ENCODE peak calls at places on chromosomes 3 and 15, in ten cellular contexts. One of them, this sample, is unnamed.

GRCh38 chr15:66483131-66483566 is 14.4 kb downstream of the SNAPC5 start:
- DNase-seq in activated T-helper 1 cell treated with Interleukin-2 at 50 U/mL for 16 hours: no peak
- DNase-seq in nephron progenitor cell: no peak
- DNase-seq in tibial nerve: no peak
- DNase-seq in activated naive CD8-positive, alpha-beta T cell treated with anti-CD3 and anti-CD28 coated beads, Interleukin-2, amount 50 U/mL, for 24 hours: no peak
- DNase-seq in left colon: no peak
- DNase-seq in mucosa of gallbladder: peak; percentile 76
- DNase-seq in HTR-8/SVneo: no peak
- DNase-seq in PC-3: peak; percentile 82
- DNase-seq in NCI-H2081: peak; percentile 78
- DNase-seq in this sample: peak; percentile 17

GRCh38 chr3:64270143-64270542 is 44.9 kb upstream of the PRICKLE2 start:
- DNase-seq in PC-3: no peak
- DNase-seq in tibial nerve: no peak
- DNase-seq in left colon: no peak
- DNase-seq in mucosa of gallbladder: no peak
- DNase-seq in activated naive CD8-positive, alpha-beta T cell treated with anti-CD3 and anti-CD28 coated beads, Interleukin-2, amount 50 U/mL, for 24 hours: no peak
- DNase-seq in NCI-H2081: no peak
- DNase-seq in activated T-helper 1 cell treated with Interleukin-2 at 50 U/mL for 16 hours: no peak
- DNase-seq in HTR-8/SVneo: no peak
- DNase-seq in nephron progenitor cell: no peak
- DNase-seq in this sample: no peak

GRCh38 chr3:196135693-196136639 is 54.1 kb upstream of the TFRC start:
- DNase-seq in activated T-helper 1 cell treated with Interleukin-2 at 50 U/mL for 16 hours: no peak
- DNase-seq in nephron progenitor cell: no peak
- DNase-seq in HTR-8/SVneo: peak; percentile 74
- DNase-seq in left colon: no peak
- DNase-seq in PC-3: peak; percentile 49
- DNase-seq in mucosa of gallbladder: no peak
- DNase-seq in activated naive CD8-positive, alpha-beta T cell treated with anti-CD3 and anti-CD28 coated beads, Interleukin-2, amount 50 U/mL, for 24 hours: no peak
- DNase-seq in tibial nerve: no peak
- DNase-seq in NCI-H2081: no peak
- DNase-seq in this sample: peak; percentile 72

GRCh38 chr15:58115692-58116091 is 22.5 kb upstream of the AQP9 start:
- DNase-seq in mucosa of gallbladder: no peak
- DNase-seq in activated naive CD8-positive, alpha-beta T cell treated with anti-CD3 and anti-CD28 coated beads, Interleukin-2, amount 50 U/mL, for 24 hours: no peak
- DNase-seq in NCI-H2081: no peak
- DNase-seq in tibial nerve: no peak
- DNase-seq in nephron progenitor cell: no peak
- DNase-seq in activated T-helper 1 cell treated with Interleukin-2 at 50 U/mL for 16 hours: no peak
- DNase-seq in HTR-8/SVneo: peak; percentile 9
- DNase-seq in left colon: no peak
- DNase-seq in PC-3: peak; percentile 43
- DNase-seq in this sample: no peak

GRCh38 chr3:123642957-123643330 is 58.1 kb upstream of the HACD2 start:
- DNase-seq in NCI-H2081: no peak
- DNase-seq in activated T-helper 1 cell treated with Interleukin-2 at 50 U/mL for 16 hours: no peak
- DNase-seq in left colon: no peak
- DNase-seq in nephron progenitor cell: no peak
- DNase-seq in activated naive CD8-positive, alpha-beta T cell treated with anti-CD3 and anti-CD28 coated beads, Interleukin-2, amount 50 U/mL, for 24 hours: no peak
- DNase-seq in HTR-8/SVneo: no peak
- DNase-seq in PC-3: no peak
- DNase-seq in tibial nerve: no peak
- DNase-seq in mucosa of gallbladder: no peak
- DNase-seq in this sample: no peak

GRCh38 chr3:182618085-182618732 is 175.1 kb upstream of the ATP11B start:
- DNase-seq in activated naive CD8-positive, alpha-beta T cell treated with anti-CD3 and anti-CD28 coated beads, Interleukin-2, amount 50 U/mL, for 24 hours: no peak
- DNase-seq in mucosa of gallbladder: no peak
- DNase-seq in PC-3: peak; percentile 78
- DNase-seq in left colon: no peak
- DNase-seq in nephron progenitor cell: peak; percentile 15
- DNase-seq in tibial nerve: no peak
- DNase-seq in NCI-H2081: peak; percentile 83
- DNase-seq in activated T-helper 1 cell treated with Interleukin-2 at 50 U/mL for 16 hours: no peak
- DNase-seq in HTR-8/SVneo: no peak
- DNase-seq in this sample: peak; percentile 31

GRCh38 chr3:143040264-143040879 is 39.0 kb downstream of the U2SURP start:
- DNase-seq in PC-3: peak; percentile 40
- DNase-seq in NCI-H2081: peak; percentile 50
- DNase-seq in activated T-helper 1 cell treated with Interleukin-2 at 50 U/mL for 16 hours: no peak
- DNase-seq in tibial nerve: no peak
- DNase-seq in left colon: no peak
- DNase-seq in nephron progenitor cell: no peak
- DNase-seq in mucosa of gallbladder: no peak
- DNase-seq in activated naive CD8-positive, alpha-beta T cell treated with anti-CD3 and anti-CD28 coated beads, Interleukin-2, amount 50 U/mL, for 24 hours: no peak
- DNase-seq in HTR-8/SVneo: no peak
- DNase-seq in this sample: no peak

GRCh38 chr15:83462953-83463433 is 15.9 kb downstream of the SH3GL3 start:
- DNase-seq in tibial nerve: no peak
- DNase-seq in HTR-8/SVneo: no peak
- DNase-seq in PC-3: no peak
- DNase-seq in left colon: no peak
- DNase-seq in NCI-H2081: no peak
- DNase-seq in activated T-helper 1 cell treated with Interleukin-2 at 50 U/mL for 16 hours: no peak
- DNase-seq in nephron progenitor cell: no peak
- DNase-seq in mucosa of gallbladder: no peak
- DNase-seq in activated naive CD8-positive, alpha-beta T cell treated with anti-CD3 and anti-CD28 coated beads, Interleukin-2, amount 50 U/mL, for 24 hours: no peak
- DNase-seq in this sample: no peak

GRCh38 chr3:32822609-32823498 is 5.1 kb downstream of the TRIM71 start:
- DNase-seq in activated T-helper 1 cell treated with Interleukin-2 at 50 U/mL for 16 hours: no peak
- DNase-seq in nephron progenitor cell: no peak
- DNase-seq in mucosa of gallbladder: no peak
- DNase-seq in HTR-8/SVneo: no peak
- DNase-seq in NCI-H2081: no peak
- DNase-seq in PC-3: no peak
- DNase-seq in activated naive CD8-positive, alpha-beta T cell treated with anti-CD3 and anti-CD28 coated beads, Interleukin-2, amount 50 U/mL, for 24 hours: no peak
- DNase-seq in tibial nerve: no peak
- DNase-seq in left colon: no peak
- DNase-seq in this sample: no peak

GRCh38 chr15:70154440-70155347 is 57.0 kb upstream of the TLE3 start:
- DNase-seq in PC-3: no peak
- DNase-seq in left colon: no peak
- DNase-seq in mucosa of gallbladder: peak; percentile 79
- DNase-seq in HTR-8/SVneo: no peak
- DNase-seq in nephron progenitor cell: peak; percentile 55
- DNase-seq in tibial nerve: no peak
- DNase-seq in activated naive CD8-positive, alpha-beta T cell treated with anti-CD3 and anti-CD28 coated beads, Interleukin-2, amount 50 U/mL, for 24 hours: no peak
- DNase-seq in NCI-H2081: no peak
- DNase-seq in activated T-helper 1 cell treated with Interleukin-2 at 50 U/mL for 16 hours: no peak
- DNase-seq in this sample: no peak

GRCh38 chr3:170864525-170865208 is 5.3 kb downstream of the RPL22L1 start:
- DNase-seq in NCI-H2081: no peak
- DNase-seq in HTR-8/SVneo: no peak
- DNase-seq in left colon: no peak
- DNase-seq in activated naive CD8-positive, alpha-beta T cell treated with anti-CD3 and anti-CD28 coated beads, Interleukin-2, amount 50 U/mL, for 24 hours: no peak
- DNase-seq in PC-3: peak; percentile 38
- DNase-seq in mucosa of gallbladder: no peak
- DNase-seq in tibial nerve: no peak
- DNase-seq in activated T-helper 1 cell treated with Interleukin-2 at 50 U/mL for 16 hours: no peak
- DNase-seq in nephron progenitor cell: no peak
- DNase-seq in this sample: no peak

GRCh38 chr3:61371123-61371522 is 119.9 kb upstream of the FHIT start:
- DNase-seq in activated naive CD8-positive, alpha-beta T cell treated with anti-CD3 and anti-CD28 coated beads, Interleukin-2, amount 50 U/mL, for 24 hours: peak; percentile 7
- DNase-seq in PC-3: peak; percentile 27
- DNase-seq in HTR-8/SVneo: no peak
- DNase-seq in NCI-H2081: peak; percentile 4
- DNase-seq in left colon: peak; percentile 6
- DNase-seq in activated T-helper 1 cell treated with Interleukin-2 at 50 U/mL for 16 hours: no peak
- DNase-seq in nephron progenitor cell: peak; percentile 35
- DNase-seq in tibial nerve: no peak
- DNase-seq in mucosa of gallbladder: no peak
- DNase-seq in this sample: no peak

GRCh38 chr3:66582721-66583141 is 81.9 kb upstream of the LRIG1 start:
- DNase-seq in nephron progenitor cell: no peak
- DNase-seq in left colon: peak; percentile 21
- DNase-seq in HTR-8/SVneo: no peak
- DNase-seq in mucosa of gallbladder: no peak
- DNase-seq in tibial nerve: peak; percentile 25
- DNase-seq in PC-3: no peak
- DNase-seq in activated naive CD8-positive, alpha-beta T cell treated with anti-CD3 and anti-CD28 coated beads, Interleukin-2, amount 50 U/mL, for 24 hours: peak; percentile 19
- DNase-seq in activated T-helper 1 cell treated with Interleukin-2 at 50 U/mL for 16 hours: peak; percentile 31
- DNase-seq in NCI-H2081: no peak
- DNase-seq in this sample: no peak

GRCh38 chr3:37197810-37198371 is 23.5 kb upstream of the LRRFIP2 start:
- DNase-seq in activated naive CD8-positive, alpha-beta T cell treated with anti-CD3 and anti-CD28 coated beads, Interleukin-2, amount 50 U/mL, for 24 hours: no peak
- DNase-seq in PC-3: peak; percentile 53
- DNase-seq in HTR-8/SVneo: no peak
- DNase-seq in nephron progenitor cell: peak; percentile 14
- DNase-seq in NCI-H2081: no peak
- DNase-seq in activated T-helper 1 cell treated with Interleukin-2 at 50 U/mL for 16 hours: no peak
- DNase-seq in left colon: no peak
- DNase-seq in tibial nerve: no peak
- DNase-seq in mucosa of gallbladder: no peak
- DNase-seq in this sample: no peak

GRCh38 chr3:128170866-128171516 is 17.7 kb downstream of the EEFSEC start:
- DNase-seq in nephron progenitor cell: peak; percentile 65
- DNase-seq in PC-3: peak; percentile 73
- DNase-seq in left colon: peak; percentile 40
- DNase-seq in activated naive CD8-positive, alpha-beta T cell treated with anti-CD3 and anti-CD28 coated beads, Interleukin-2, amount 50 U/mL, for 24 hours: no peak
- DNase-seq in mucosa of gallbladder: peak; percentile 65
- DNase-seq in tibial nerve: no peak
- DNase-seq in NCI-H2081: peak; percentile 80
- DNase-seq in HTR-8/SVneo: peak; percentile 79
- DNase-seq in activated T-helper 1 cell treated with Interleukin-2 at 50 U/mL for 16 hours: no peak
- DNase-seq in this sample: peak; percentile 60

GRCh38 chr15:43522247-43522646 is 4.8 kb downstream of the MAP1A start:
- DNase-seq in tibial nerve: no peak
- DNase-seq in mucosa of gallbladder: no peak
- DNase-seq in HTR-8/SVneo: no peak
- DNase-seq in NCI-H2081: no peak
- DNase-seq in activated naive CD8-positive, alpha-beta T cell treated with anti-CD3 and anti-CD28 coated beads, Interleukin-2, amount 50 U/mL, for 24 hours: no peak
- DNase-seq in PC-3: no peak
- DNase-seq in activated T-helper 1 cell treated with Interleukin-2 at 50 U/mL for 16 hours: no peak
- DNase-seq in left colon: no peak
- DNase-seq in nephron progenitor cell: no peak
- DNase-seq in this sample: no peak

GRCh38 chr3:5026046-5026362 is 46.8 kb downstream of the BHLHE40 start:
- DNase-seq in left colon: no peak
- DNase-seq in HTR-8/SVneo: no peak
- DNase-seq in activated T-helper 1 cell treated with Interleukin-2 at 50 U/mL for 16 hours: no peak
- DNase-seq in mucosa of gallbladder: no peak
- DNase-seq in nephron progenitor cell: no peak
- DNase-seq in NCI-H2081: no peak
- DNase-seq in activated naive CD8-positive, alpha-beta T cell treated with anti-CD3 and anti-CD28 coated beads, Interleukin-2, amount 50 U/mL, for 24 hours: no peak
- DNase-seq in tibial nerve: no peak
- DNase-seq in PC-3: no peak
- DNase-seq in this sample: no peak

GRCh38 chr3:172213168-172213567 is 173.8 kb downstream of the FNDC3B start:
- DNase-seq in tibial nerve: no peak
- DNase-seq in PC-3: peak; percentile 34
- DNase-seq in activated naive CD8-positive, alpha-beta T cell treated with anti-CD3 and anti-CD28 coated beads, Interleukin-2, amount 50 U/mL, for 24 hours: peak; percentile 6
- DNase-seq in left colon: no peak
- DNase-seq in NCI-H2081: no peak
- DNase-seq in HTR-8/SVneo: no peak
- DNase-seq in nephron progenitor cell: no peak
- DNase-seq in mucosa of gallbladder: no peak
- DNase-seq in activated T-helper 1 cell treated with Interleukin-2 at 50 U/mL for 16 hours: no peak
- DNase-seq in this sample: no peak

GRCh38 chr15:45664451-45664850 is 29.6 kb downstream of the SQOR start:
- DNase-seq in PC-3: no peak
- DNase-seq in tibial nerve: no peak
- DNase-seq in NCI-H2081: no peak
- DNase-seq in activated naive CD8-positive, alpha-beta T cell treated with anti-CD3 and anti-CD28 coated beads, Interleukin-2, amount 50 U/mL, for 24 hours: no peak
- DNase-seq in activated T-helper 1 cell treated with Interleukin-2 at 50 U/mL for 16 hours: no peak
- DNase-seq in nephron progenitor cell: no peak
- DNase-seq in mucosa of gallbladder: no peak
- DNase-seq in HTR-8/SVneo: no peak
- DNase-seq in left colon: no peak
- DNase-seq in this sample: no peak

GRCh38 chr15:58554758-58555157 is 123.0 kb downstream of the LIPC start:
- DNase-seq in HTR-8/SVneo: no peak
- DNase-seq in left colon: no peak
- DNase-seq in mucosa of gallbladder: no peak
- DNase-seq in activated T-helper 1 cell treated with Interleukin-2 at 50 U/mL for 16 hours: no peak
- DNase-seq in nephron progenitor cell: no peak
- DNase-seq in NCI-H2081: no peak
- DNase-seq in PC-3: no peak
- DNase-seq in activated naive CD8-positive, alpha-beta T cell treated with anti-CD3 and anti-CD28 coated beads, Interleukin-2, amount 50 U/mL, for 24 hours: no peak
- DNase-seq in tibial nerve: no peak
- DNase-seq in this sample: no peak

GRCh38 chr3:160400631-160401150 is 1.2 kb downstream of the SMC4 start:
- DNase-seq in mucosa of gallbladder: peak; percentile 11
- DNase-seq in nephron progenitor cell: peak; percentile 60
- DNase-seq in activated T-helper 1 cell treated with Interleukin-2 at 50 U/mL for 16 hours: no peak
- DNase-seq in HTR-8/SVneo: no peak
- DNase-seq in activated naive CD8-positive, alpha-beta T cell treated with anti-CD3 and anti-CD28 coated beads, Interleukin-2, amount 50 U/mL, for 24 hours: peak; percentile 30
- DNase-seq in NCI-H2081: peak; percentile 52
- DNase-seq in left colon: peak; percentile 48
- DNase-seq in tibial nerve: no peak
- DNase-seq in PC-3: peak; percentile 18
- DNase-seq in this sample: peak; percentile 7

GRCh38 chr3:41327718-41328117 is 128.4 kb downstream of the CTNNB1 start:
- DNase-seq in mucosa of gallbladder: no peak
- DNase-seq in tibial nerve: no peak
- DNase-seq in nephron progenitor cell: no peak
- DNase-seq in activated T-helper 1 cell treated with Interleukin-2 at 50 U/mL for 16 hours: no peak
- DNase-seq in HTR-8/SVneo: no peak
- DNase-seq in NCI-H2081: no peak
- DNase-seq in left colon: no peak
- DNase-seq in activated naive CD8-positive, alpha-beta T cell treated with anti-CD3 and anti-CD28 coated beads, Interleukin-2, amount 50 U/mL, for 24 hours: no peak
- DNase-seq in PC-3: peak; percentile 90
- DNase-seq in this sample: peak; percentile 65

GRCh38 chr15:70672081-70672480 is 91.3 kb downstream of the UACA start:
- DNase-seq in nephron progenitor cell: no peak
- DNase-seq in mucosa of gallbladder: no peak
- DNase-seq in activated naive CD8-positive, alpha-beta T cell treated with anti-CD3 and anti-CD28 coated beads, Interleukin-2, amount 50 U/mL, for 24 hours: no peak
- DNase-seq in left colon: no peak
- DNase-seq in activated T-helper 1 cell treated with Interleukin-2 at 50 U/mL for 16 hours: no peak
- DNase-seq in HTR-8/SVneo: no peak
- DNase-seq in NCI-H2081: no peak
- DNase-seq in tibial nerve: no peak
- DNase-seq in PC-3: no peak
- DNase-seq in this sample: no peak

GRCh38 chr3:151933224-151933858 is 59.9 kb downstream of the SUCNR1 start:
- DNase-seq in nephron progenitor cell: no peak
- DNase-seq in PC-3: peak; percentile 31
- DNase-seq in activated T-helper 1 cell treated with Interleukin-2 at 50 U/mL for 16 hours: no peak
- DNase-seq in tibial nerve: no peak
- DNase-seq in left colon: no peak
- DNase-seq in activated naive CD8-positive, alpha-beta T cell treated with anti-CD3 and anti-CD28 coated beads, Interleukin-2, amount 50 U/mL, for 24 hours: no peak
- DNase-seq in mucosa of gallbladder: no peak
- DNase-seq in HTR-8/SVneo: no peak
- DNase-seq in NCI-H2081: no peak
- DNase-seq in this sample: no peak

GRCh38 chr3:45259144-45259543 is 33.1 kb upstream of the TMEM158 start:
- DNase-seq in PC-3: no peak
- DNase-seq in activated T-helper 1 cell treated with Interleukin-2 at 50 U/mL for 16 hours: no peak
- DNase-seq in mucosa of gallbladder: no peak
- DNase-seq in left colon: no peak
- DNase-seq in nephron progenitor cell: no peak
- DNase-seq in tibial nerve: no peak
- DNase-seq in NCI-H2081: no peak
- DNase-seq in activated naive CD8-positive, alpha-beta T cell treated with anti-CD3 and anti-CD28 coated beads, Interleukin-2, amount 50 U/mL, for 24 hours: no peak
- DNase-seq in HTR-8/SVneo: no peak
- DNase-seq in this sample: no peak

GRCh38 chr3:100400424-100400781 is 486 bp downstream of the TOMM70 start:
- DNase-seq in HTR-8/SVneo: no peak
- DNase-seq in left colon: no peak
- DNase-seq in mucosa of gallbladder: no peak
- DNase-seq in nephron progenitor cell: no peak
- DNase-seq in NCI-H2081: peak; percentile 53
- DNase-seq in activated T-helper 1 cell treated with Interleukin-2 at 50 U/mL for 16 hours: no peak
- DNase-seq in activated naive CD8-positive, alpha-beta T cell treated with anti-CD3 and anti-CD28 coated beads, Interleukin-2, amount 50 U/mL, for 24 hours: peak; percentile 42
- DNase-seq in tibial nerve: no peak
- DNase-seq in PC-3: peak; percentile 26
- DNase-seq in this sample: peak; percentile 11

GRCh38 chr3:39226106-39226741 is 33.8 kb upstream of the XIRP1 start:
- DNase-seq in activated T-helper 1 cell treated with Interleukin-2 at 50 U/mL for 16 hours: no peak
- DNase-seq in activated naive CD8-positive, alpha-beta T cell treated with anti-CD3 and anti-CD28 coated beads, Interleukin-2, amount 50 U/mL, for 24 hours: no peak
- DNase-seq in left colon: no peak
- DNase-seq in nephron progenitor cell: no peak
- DNase-seq in HTR-8/SVneo: no peak
- DNase-seq in mucosa of gallbladder: no peak
- DNase-seq in tibial nerve: no peak
- DNase-seq in PC-3: no peak
- DNase-seq in NCI-H2081: no peak
- DNase-seq in this sample: no peak

GRCh38 chr3:125694761-125695294 is 99.5 kb upstream of the OSBPL11 start:
- DNase-seq in HTR-8/SVneo: no peak
- DNase-seq in activated naive CD8-positive, alpha-beta T cell treated with anti-CD3 and anti-CD28 coated beads, Interleukin-2, amount 50 U/mL, for 24 hours: no peak
- DNase-seq in left colon: no peak
- DNase-seq in activated T-helper 1 cell treated with Interleukin-2 at 50 U/mL for 16 hours: no peak
- DNase-seq in nephron progenitor cell: no peak
- DNase-seq in PC-3: no peak
- DNase-seq in NCI-H2081: no peak
- DNase-seq in tibial nerve: no peak
- DNase-seq in mucosa of gallbladder: peak; percentile 77
- DNase-seq in this sample: no peak